ENCODE peak calls at places on chromosomes 16 and 17, in ten cellular contexts. F is HFF-Myc; D is A673; P is A549; B is lower leg skin; I is retinal pigment epithelial cell; K is IMR-90; O is CD8-positive, alpha-beta T cell; H is cardiac fibroblast; Z is fibroblast of pulmonary artery. X is an unnamed sample.

GRCh38 chr16:58222532-58223316 is 24.8 kb upstream of the CSNK2A2 start:
- DNase-seq in B (no peak), I (no peak), D (no peak), Z (peak), H (peak), F (no peak), P (peak), K (peak), O (no peak), X (no peak)

GRCh38 chr16:13554643-13555042 is 365.3 kb upstream of the ERCC4 start:
- DNase-seq in H (no peak), P (no peak), O (no peak), F (no peak), Z (no peak), D (no peak), K (no peak), I (no peak), B (no peak), X (no peak)

GRCh38 chr17:38706625-38707298 is 1.7 kb downstream of the MLLT6 start:
- DNase-seq in O (peak), H (no peak), F (no peak), P (no peak), Z (no peak), D (no peak), B (no peak), K (no peak), I (no peak), X (no peak)

GRCh38 chr17:41801374-41802062 is 10.2 kb downstream of the P3H4 start:
- DNase-seq in Z (peak), K (peak), F (no peak), B (peak), I (no peak), D (peak), O (peak), H (peak), P (peak), X (peak)

GRCh38 chr17:19737305-19738072 is 10.6 kb downstream of the ALDH3A1 start:
- DNase-seq in B (no peak), F (no peak), D (no peak), P (no peak), O (no peak), K (no peak), I (no peak), Z (no peak), H (no peak), X (no peak)

GRCh38 chr17:35291802-35292201 is 48.9 kb downstream of the SLFN5 start:
- DNase-seq in D (no peak), O (no peak), Z (peak), I (no peak), P (peak), H (peak), K (peak), B (no peak), F (no peak), X (no peak)

GRCh38 chr17:46148247-46148646 is 45.0 kb downstream of the KANSL1 start:
- DNase-seq in H (no peak), F (no peak), P (no peak), D (no peak), K (no peak), Z (no peak), O (no peak), I (no peak), B (no peak), X (no peak)

GRCh38 chr17:59793249-59793648 is 85.8 kb downstream of the VMP1 start:
- DNase-seq in Z (no peak), B (no peak), O (no peak), H (no peak), F (no peak), K (no peak), D (no peak), P (no peak), I (no peak), X (no peak)

GRCh38 chr17:4998027-4998665 is 396 bp downstream of the KIF1C start:
- DNase-seq in I (no peak), K (no peak), P (peak), D (no peak), Z (no peak), B (peak), H (peak), F (no peak), O (no peak), X (no peak)

GRCh38 chr17:27455914-27456680 is at the start of gene KSR1:
- DNase-seq in I (peak), P (peak), B (peak), K (peak), H (peak), F (no peak), O (peak), D (peak), Z (peak), X (no peak)

GRCh38 chr16:51409001-51409675 is 258.1 kb upstream of the SALL1 start:
- DNase-seq in K (peak), I (no peak), H (peak), Z (peak), O (no peak), D (no peak), B (no peak), F (no peak), P (no peak), X (no peak)

GRCh38 chr16:30350134-30350871 is 4.8 kb downstream of the CD2BP2 start:
- DNase-seq in F (no peak), K (no peak), H (no peak), I (no peak), Z (no peak), P (no peak), B (no peak), O (no peak), D (no peak), X (no peak)

GRCh38 chr16:10250137-10250850 is 68.1 kb upstream of the GRIN2A start:
- DNase-seq in K (no peak), P (no peak), I (no peak), H (no peak), D (no peak), Z (no peak), O (no peak), F (no peak), B (no peak), X (no peak)

GRCh38 chr16:86985656-86986030 is 331.5 kb downstream of the C16orf95 start:
- DNase-seq in K (no peak), B (no peak), D (no peak), F (no peak), Z (no peak), I (no peak), H (no peak), O (no peak), P (no peak), X (no peak)

GRCh38 chr16:1117169-1117900 is 21.3 kb upstream of the C1QTNF8 start:
- DNase-seq in O (no peak), K (no peak), H (no peak), Z (no peak), B (no peak), D (no peak), P (no peak), F (no peak), I (no peak), X (no peak)

GRCh38 chr17:20059728-20060188 is 50.6 kb downstream of the SPECC1 start:
- DNase-seq in K (peak), F (no peak), H (peak), Z (peak), I (no peak), O (no peak), B (no peak), P (peak), D (no peak), X (no peak)

GRCh38 chr17:81429353-81429774 is 34.1 kb downstream of the BAHCC1 start:
- DNase-seq in I (peak), Z (peak), O (peak), B (peak), F (no peak), K (peak), H (peak), D (peak), P (peak), X (no peak)

GRCh38 chr17:31552568-31552967 is 161.1 kb downstream of the RAB11FIP4 start:
- DNase-seq in P (no peak), D (no peak), O (no peak), I (no peak), B (no peak), F (no peak), Z (no peak), K (no peak), H (no peak), X (no peak)

DNA sequence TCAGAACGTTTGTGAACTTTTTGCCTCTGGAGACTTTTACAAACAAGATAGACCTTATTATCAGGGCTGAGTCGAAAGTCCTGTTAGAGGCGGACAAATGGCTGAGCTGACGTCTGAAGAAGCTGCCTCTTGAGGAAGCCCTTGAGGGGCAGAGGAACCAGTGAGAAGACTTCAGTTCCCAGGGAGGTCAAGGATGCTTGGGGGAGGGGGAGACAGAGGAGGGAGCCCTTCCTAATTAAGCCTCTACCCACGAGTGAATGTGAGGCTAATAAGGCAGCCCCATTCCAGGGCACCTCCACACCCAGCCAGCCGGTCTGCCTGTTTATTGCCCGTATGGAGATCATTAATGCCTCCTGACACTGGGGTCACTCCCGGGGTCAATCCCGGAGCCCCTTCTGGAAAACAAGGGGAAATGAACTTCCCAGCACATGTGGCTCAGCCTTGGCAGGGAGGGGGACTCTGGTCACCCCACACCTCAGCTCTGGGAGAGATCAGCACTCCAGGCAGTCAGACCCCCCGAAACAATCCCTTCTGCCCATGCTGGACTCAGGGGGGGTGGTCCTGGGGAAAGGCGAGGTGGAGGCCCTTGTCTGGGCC is 9.2 kb upstream of the TBX4 start:
- DNase-seq in O (no peak), Z (no peak), B (no peak), I (no peak), K (no peak), H (no peak), F (no peak), P (no peak), D (no peak), X (no peak)
- TF ChIP-seq CTCF in O (no peak), Z (no peak), B (no peak), I (no peak), K (no peak), H (no peak), F (no peak), P (no peak), D (no peak), X (no peak)

DNA sequence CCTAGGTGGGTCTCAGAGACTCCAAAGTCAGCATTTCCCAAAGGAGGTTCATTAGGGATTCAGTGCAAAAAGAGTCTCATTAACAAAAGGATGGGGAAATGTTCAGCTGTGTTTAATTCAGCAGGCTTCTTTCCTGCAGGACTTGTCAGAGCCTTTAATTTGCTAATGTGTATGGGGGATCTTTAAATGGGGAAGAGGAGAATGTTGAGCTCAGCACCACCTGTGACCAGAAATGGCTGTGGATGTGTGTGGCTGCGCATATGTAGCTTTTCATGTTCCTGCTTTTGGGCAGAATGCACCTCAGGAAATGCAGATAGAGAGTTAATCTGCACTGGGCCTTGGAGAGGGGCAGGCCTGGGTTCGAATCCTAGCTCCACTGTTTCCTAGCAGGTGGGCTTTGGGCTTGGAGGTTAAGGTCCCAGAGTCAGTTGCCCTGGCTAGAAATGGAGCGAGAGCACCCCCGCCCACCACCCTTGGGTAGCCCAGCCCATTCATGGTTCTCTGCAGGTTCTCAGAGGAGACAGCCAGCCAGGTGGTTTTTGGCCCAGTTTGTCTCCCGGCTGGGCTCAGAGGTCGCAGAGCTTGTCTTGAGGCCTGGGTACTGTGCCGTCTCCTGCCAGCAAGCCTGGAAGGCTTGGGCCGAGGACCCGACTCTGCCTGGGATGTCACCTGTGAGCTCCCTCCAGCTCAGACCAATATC is 9.2 kb downstream of the ADCY7 start:
- DNase-seq in I (no peak), B (no peak), Z (no peak), P (no peak), H (no peak), K (no peak), D (no peak), O (no peak), F (no peak), X (no peak)
- H3K4me3 ChIP-seq in I (no peak), B (no peak), Z (no peak), P (no peak), H (no peak), K (no peak), D (no peak), O (peak), F (no peak), X (no peak)

DNA sequence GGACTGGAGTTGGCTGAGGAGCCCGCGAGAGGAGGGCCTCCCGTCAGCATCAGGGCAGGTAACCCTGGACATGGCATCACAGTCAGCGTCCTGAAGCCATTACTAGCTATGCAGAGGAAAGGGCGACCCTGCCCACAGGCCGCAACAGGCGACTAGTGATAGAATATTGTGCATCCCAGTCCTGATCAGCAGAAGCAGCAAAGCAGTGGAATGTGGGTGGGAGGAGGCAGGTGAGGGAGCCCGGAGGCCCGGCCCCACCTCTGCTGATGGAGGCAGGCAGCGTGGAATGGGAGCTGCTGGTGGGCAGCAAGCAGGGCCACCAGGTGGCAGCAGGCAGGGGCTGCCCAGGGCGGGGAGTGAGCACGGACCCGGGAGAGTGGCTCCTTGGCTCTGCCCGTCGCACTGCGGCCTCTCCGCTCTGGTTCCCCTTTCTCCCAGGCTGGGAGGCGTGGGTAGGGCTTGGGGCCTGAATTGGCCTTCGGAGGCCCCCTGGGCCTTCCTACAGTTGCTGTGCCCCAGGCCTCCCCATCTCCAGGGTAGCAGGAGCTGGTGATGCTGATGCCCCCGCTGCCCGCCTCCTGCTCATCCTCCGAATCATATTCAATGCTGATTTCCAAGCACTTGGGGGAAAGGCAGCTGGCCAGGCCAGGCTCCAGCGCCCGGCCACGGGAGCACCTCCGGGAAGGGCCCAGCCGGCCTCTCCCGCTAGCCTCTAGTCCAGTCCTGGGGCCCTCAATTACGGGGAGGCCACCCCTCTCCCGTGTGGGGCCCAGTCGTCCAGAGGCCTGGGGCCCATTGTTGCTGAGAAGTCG is 20.2 kb downstream of the TSPOAP1 start:
- DNase-seq in H (no peak), O (no peak), F (no peak), Z (no peak), D (no peak), P (peak), B (peak), I (no peak), K (no peak), X (no peak)
- TF ChIP-seq CTCF in H (peak), O (no peak), F (peak), Z (peak), D (peak), P (peak), B (no peak), I (peak), K (peak), X (no peak)

DNA sequence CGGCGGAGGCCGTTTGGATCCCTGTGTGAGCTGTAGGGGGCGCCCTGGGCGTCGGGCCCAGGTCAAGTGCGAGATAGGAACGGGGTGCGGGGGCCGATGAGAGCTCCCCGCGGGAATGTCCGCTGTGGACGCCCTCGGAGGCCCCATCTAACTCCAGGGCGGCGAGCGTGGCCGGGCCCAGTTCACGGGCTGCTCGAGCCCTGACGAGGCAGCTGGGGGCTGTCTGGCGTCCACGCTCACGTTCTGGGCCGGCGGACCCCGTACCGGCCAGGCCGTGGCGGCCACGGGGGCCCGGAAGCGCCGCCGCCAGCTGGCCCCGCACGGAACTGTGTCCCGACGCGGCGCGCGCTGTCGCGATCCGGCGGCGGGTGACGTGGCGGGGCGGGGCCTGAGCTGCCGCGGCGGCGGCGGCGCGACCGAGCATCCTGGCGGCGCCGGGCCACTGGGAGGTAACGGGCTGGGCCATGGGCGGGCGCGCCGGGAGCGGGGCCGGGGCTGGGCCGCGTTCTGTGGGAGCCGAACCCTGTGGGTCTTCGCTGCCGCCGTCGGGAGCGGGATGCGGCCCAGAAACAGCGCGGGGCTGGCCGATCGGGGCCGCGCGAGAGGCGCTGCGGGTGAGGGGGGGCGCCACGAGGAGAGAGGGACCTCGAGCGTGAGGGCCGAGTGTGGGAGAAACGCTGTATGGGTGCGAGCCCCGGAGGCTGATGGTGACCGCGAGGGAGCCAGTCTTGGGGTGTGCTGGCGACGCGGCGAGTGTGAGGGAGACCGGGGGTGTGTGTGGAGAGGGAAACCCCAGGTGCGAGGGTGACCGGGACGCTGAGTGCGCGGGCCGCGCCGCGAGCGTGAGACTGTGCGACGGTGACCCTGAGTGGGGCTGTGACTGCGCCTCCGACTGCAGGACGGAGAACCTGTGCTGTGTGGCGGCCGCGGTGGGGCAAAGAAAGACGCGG is at the start of gene SLC7A6:
- DNase-seq in Z (peak), F (no peak), I (no peak), H (peak), K (peak), B (peak), O (peak), P (peak), D (peak), X (no peak)
- H3K4me3 ChIP-seq in Z (peak), F (peak), I (peak), H (peak), K (peak), B (peak), O (peak), P (peak), D (peak), X (peak)

GRCh38 chr17:74755533-74755932 is 7.1 kb downstream of the NHERF1 start:
- DNase-seq in Z (no peak), P (no peak), F (no peak), B (no peak), K (no peak), H (no peak), D (no peak), O (no peak), I (no peak), X (no peak)
- TF ChIP-seq CTCF in Z (no peak), P (no peak), F (no peak), B (no peak), K (no peak), H (no peak), D (no peak), O (no peak), I (no peak), X (no peak)

X was measured in epithelial cell of proximal tubule.